ENCODE peak calls at places on chromosome 2, in six cellular contexts. D, J, T, Z, G and Q are unnamed samples.

GRCh38 chr2:148515976-148516375 is 128.6 kb upstream of the EPC2 start:
- DNase-seq in D (no peak), J (no peak), T (peak; percentile 32), Z (no peak), G (no peak), Q (no peak)

GRCh38 chr2:241062342-241063092 is 39.6 kb downstream of the MTERF4 start:
- DNase-seq in D (no peak), J (no peak), T (no peak), Z (no peak), G (no peak), Q (no peak)

GRCh38 chr2:16315911-16316310 is 349.7 kb downstream of the CYRIA start:
- DNase-seq in D (no peak), J (no peak), T (no peak), Z (no peak), G (no peak), Q (no peak)

GRCh38 chr2:57373530-57373929 is 673.1 kb upstream of the VRK2 start:
- DNase-seq in D (no peak), J (no peak), T (peak; percentile 18), Z (no peak), G (no peak), Q (no peak)

GRCh38 chr2:187403568-187404260 is 44.3 kb downstream of the CALCRL start:
- DNase-seq in D (no peak), J (no peak), T (no peak), Z (no peak), G (no peak), Q (no peak)

GRCh38 chr2:206232287-206233035 is 42.0 kb upstream of the ZDBF2 start:
- DNase-seq in D (no peak), J (no peak), T (no peak), Z (no peak), G (no peak), Q (no peak)

GRCh38 chr2:190843874-190844699 is 36.5 kb upstream of the GLS start:
- DNase-seq in D (no peak), J (no peak), T (no peak), Z (no peak), G (no peak), Q (no peak)

GRCh38 chr2:73069855-73070650 is 1.5 kb downstream of the SFXN5 start:
- DNase-seq in D (no peak), J (no peak), T (no peak), Z (no peak), G (no peak), Q (peak; percentile 33)

GRCh38 chr2:23584054-23584745 is 199.2 kb downstream of the KLHL29 start:
- DNase-seq in D (no peak), J (no peak), T (no peak), Z (no peak), G (no peak), Q (no peak)

GRCh38 chr2:33848486-33848885 is 249.4 kb upstream of the FAM98A start:
- DNase-seq in D (no peak), J (no peak), T (peak; percentile 35), Z (no peak), G (no peak), Q (no peak)

GRCh38 chr2:147086715-147087114 is 758.1 kb upstream of the ACVR2A start:
- DNase-seq in D (no peak), J (no peak), T (no peak), Z (no peak), G (no peak), Q (no peak)

GRCh38 chr2:113217455-113218282 is 43.9 kb downstream of the PSD4 start:
- DNase-seq in D (no peak), J (no peak), T (no peak), Z (no peak), G (no peak), Q (peak; percentile 87)

GRCh38 chr2:240446618-240447175 is 11.2 kb downstream of the GPC1 start:
- DNase-seq in D (no peak), J (no peak), T (no peak), Z (no peak), G (no peak), Q (no peak)